ENCODE peak calls at places on chromosomes 6 and 20, in four cellular contexts. H is right lobe of liver, R is T-helper 17 cell, Z is Right ventricle myocardium superior. B is an unnamed sample.

GRCh38 chr20:45911486-45912343 is at the start of gene PLTP:
- ATAC-seq in H (peak; percentile 31), R (peak; percentile 32), Z (peak; percentile 75), B (peak; percentile 59)

GRCh38 chr6:36924131-36924530 is 30.4 kb upstream of the PI16 start:
- ATAC-seq in R (no peak), H (no peak), Z (no peak), B (no peak)

GRCh38 chr6:36314221-36315014 is 22.3 kb downstream of the BNIP5 start:
- ATAC-seq in Z (no peak), R (no peak), H (no peak), B (no peak)

GRCh38 chr6:11586574-11586973 is 49.0 kb downstream of the TMEM170B start:
- ATAC-seq in Z (no peak), R (no peak), H (peak; percentile 56), B (peak; percentile 84)

GRCh38 chr20:10982692-10983091 is 308.9 kb upstream of the JAG1 start:
- ATAC-seq in R (no peak), H (no peak), Z (peak; percentile 98), B (peak; percentile 99)

GRCh38 chr6:11111769-11112437 is 378 bp upstream of the ERVFRD-1 start:
- ATAC-seq in Z (peak; percentile 22), H (peak; percentile 29), R (no peak), B (no peak)

GRCh38 chr20:47521059-47521808 is 19.5 kb downstream of the NCOA3 start:
- ATAC-seq in H (no peak), R (no peak), Z (no peak), B (no peak)

GRCh38 chr20:58065508-58066361 is 162.7 kb downstream of the ANKRD60 start:
- ATAC-seq in R (no peak), Z (no peak), H (no peak), B (peak; percentile 40)

GRCh38 chr6:166031275-166031674 is 136.4 kb downstream of the TBXT start:
- ATAC-seq in H (no peak), R (no peak), Z (no peak), B (no peak)

GRCh38 chr20:4108495-4109306 is 93.3 kb upstream of the RNF24 start:
- ATAC-seq in H (peak; percentile 94), R (peak; percentile 87), Z (peak; percentile 91), B (peak; percentile 90)

GRCh38 chr20:35515949-35516645 is 13.4 kb downstream of the C20orf173 start:
- ATAC-seq in R (no peak), Z (no peak), H (no peak), B (peak; percentile 95)

GRCh38 chr6:143745160-143746133 is 67.7 kb downstream of the PHACTR2 start:
- ATAC-seq in H (peak; percentile 54), R (no peak), Z (peak; percentile 55), B (peak; percentile 55)

GRCh38 chr6:36605560-36606391 is 11.6 kb downstream of the SRSF3 start:
- ATAC-seq in Z (no peak), R (no peak), H (peak; percentile 5), B (peak; percentile 20)

GRCh38 chr6:21522773-21523490 is 70.6 kb upstream of the SOX4 start:
- ATAC-seq in H (no peak), Z (no peak), R (no peak), B (peak; percentile 85)

GRCh38 chr20:12941025-12941424 is 67.7 kb upstream of the SPTLC3 start:
- ATAC-seq in R (no peak), H (peak; percentile 16), Z (no peak), B (no peak)

GRCh38 chr6:137363805-137364138 is 130.4 kb downstream of the OLIG3 start:
- ATAC-seq in H (no peak), Z (no peak), R (peak; percentile 83), B (no peak)

B was measured in SK-N-SH treated with all-trans-retinoic acid at 6 μM for 48 hours.